ENCODE peak calls at places on chromosomes 2 and 18, in ten cellular contexts. O is mesenchymal stem cell, D is GM23248, S is neural progenitor cell, J is MM.1S, Q is GM12878, C is Karpas-422, R is mammary epithelial cell, L is endodermal cell, E is PC-3. H is an unnamed sample.

GRCh38 chr2:38091757-38092156 is 15.8 kb upstream of the CYP1B1 start:
- DNase-seq in E (no peak), C (no peak), J (no peak), L (no peak), R (no peak), Q (no peak), O (no peak), D (peak; percentile 22), S (no peak), H (no peak)

GRCh38 chr18:54119524-54120019 is 104.9 kb downstream of the MBD2 start:
- DNase-seq in D (peak; percentile 75), C (peak; percentile 88), J (peak; percentile 54), E (peak; percentile 79), R (peak; percentile 51), S (peak; percentile 73), O (peak; percentile 60), L (peak; percentile 61), Q (peak; percentile 59), H (peak; percentile 59)

GRCh38 chr18:31154186-31154585 is 8.5 kb downstream of the DSC1 start:
- DNase-seq in L (no peak), S (no peak), Q (no peak), C (no peak), E (no peak), J (no peak), O (no peak), D (no peak), R (peak; percentile 22), H (no peak)

GRCh38 chr2:178295115-178295514 is 100.8 kb downstream of the OSBPL6 start:
- DNase-seq in R (no peak), D (no peak), E (no peak), S (no peak), Q (no peak), L (no peak), O (no peak), J (no peak), C (no peak), H (no peak)

GRCh38 chr2:174666786-174667369 is 69.3 kb upstream of the WIPF1 start:
- DNase-seq in R (no peak), D (peak; percentile 36), E (no peak), S (peak; percentile 41), J (no peak), O (no peak), Q (no peak), L (no peak), C (no peak), H (no peak)

GRCh38 chr2:43178055-43178598 is 48.3 kb downstream of the ZFP36L2 start:
- DNase-seq in O (no peak), Q (no peak), L (no peak), J (no peak), R (no peak), D (no peak), C (no peak), E (no peak), S (no peak), H (no peak)

GRCh38 chr18:13366977-13367892 is 148.7 kb downstream of the LDLRAD4 start:
- DNase-seq in O (no peak), D (no peak), E (no peak), S (no peak), R (no peak), J (no peak), C (no peak), Q (no peak), L (peak; percentile 46), H (no peak)

GRCh38 chr2:12010059-12010458 is 263.6 kb downstream of the LPIN1 start:
- DNase-seq in Q (no peak), D (no peak), E (no peak), S (no peak), O (no peak), R (no peak), C (no peak), J (no peak), L (no peak), H (no peak)

GRCh38 chr2:176795823-176796222 is 416.8 kb upstream of the HNRNPA3 start:
- DNase-seq in C (no peak), J (no peak), R (no peak), D (no peak), L (no peak), Q (no peak), E (no peak), O (no peak), S (no peak), H (no peak)

GRCh38 chr2:95667480-95667879 is 75.7 kb downstream of the TRIM43 start:
- DNase-seq in D (no peak), J (no peak), L (no peak), C (no peak), E (no peak), S (no peak), R (no peak), O (no peak), Q (no peak), H (no peak)

GRCh38 chr2:217741381-217741955 is 261.3 kb downstream of the TNS1 start:
- DNase-seq in S (no peak), E (no peak), O (no peak), Q (no peak), J (no peak), D (no peak), R (no peak), L (peak; percentile 30), C (no peak), H (no peak)

GRCh38 chr2:68789603-68790002 is 55.0 kb downstream of the ARHGAP25 start:
- DNase-seq in Q (peak; percentile 97), D (no peak), J (no peak), E (no peak), R (no peak), L (no peak), O (no peak), S (no peak), C (no peak), H (no peak)

GRCh38 chr18:42719221-42719620 is 396.3 kb downstream of the RIT2 start:
- DNase-seq in E (no peak), R (peak; percentile 1), O (no peak), S (no peak), J (no peak), L (no peak), Q (no peak), C (no peak), D (no peak), H (no peak)

GRCh38 chr2:50901510-50901909 is 130.4 kb downstream of the NRXN1 start:
- DNase-seq in O (no peak), R (no peak), L (no peak), J (no peak), D (no peak), C (no peak), S (no peak), Q (no peak), E (no peak), H (no peak)

DNA sequence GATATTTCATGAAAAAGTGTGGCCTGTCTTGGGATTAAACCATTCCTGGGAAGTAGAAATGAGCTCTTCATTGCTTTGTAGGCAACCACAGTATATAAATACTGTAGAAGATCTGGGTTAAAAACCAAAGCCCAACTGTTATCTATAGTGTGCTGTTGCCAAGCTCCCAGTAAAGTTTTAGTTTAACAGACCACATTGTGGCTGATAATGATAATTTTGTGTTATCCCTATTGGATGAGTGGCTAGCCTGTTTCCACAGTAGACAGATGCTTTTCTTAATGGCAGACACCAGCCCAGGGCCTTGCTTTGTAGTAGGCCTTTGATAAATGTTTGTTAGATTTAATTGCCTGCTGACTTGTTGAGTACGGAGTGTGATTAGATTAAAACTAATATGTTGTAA is 52.1 kb downstream of the FMNL2 start:
- DNase-seq in Q (no peak), L (no peak), O (peak; percentile 55), R (no peak), D (no peak), S (no peak), J (no peak), E (no peak), C (no peak), H (peak; percentile 35)
- H3K9ac ChIP-seq in Q (no peak overlapping the region), L (no peak overlapping the region), O (no peak overlapping the region), R (no peak overlapping the region), D (no peak overlapping the region), S (no peak overlapping the region), J (no peak overlapping the region), E (no peak overlapping the region), C (no peak overlapping the region), H (no peak overlapping the region)

GRCh38 chr2:134138115-134138514 is 115.8 kb upstream of the MGAT5 start:
- DNase-seq in Q (no peak), E (no peak), O (no peak), L (no peak), D (peak; percentile 43), C (no peak), J (no peak), R (no peak), S (no peak), H (peak; percentile 45)

GRCh38 chr2:134137182-134137595 is 116.7 kb upstream of the MGAT5 start:
- DNase-seq in R (no peak), O (peak; percentile 76), L (no peak), S (no peak), D (peak; percentile 73), J (peak; percentile 42), Q (no peak), E (peak; percentile 11), C (no peak), H (peak; percentile 55)

GRCh38 chr2:134134827-134135226 is 119.0 kb upstream of the MGAT5 start:
- DNase-seq in R (no peak), S (no peak), O (no peak), D (no peak), J (no peak), Q (no peak), C (no peak), E (no peak), L (no peak), H (no peak)

GRCh38 chr2:134135793-134136192 is 118.1 kb upstream of the MGAT5 start:
- DNase-seq in O (no peak), C (no peak), E (no peak), D (no peak), R (no peak), Q (no peak), J (no peak), L (no peak), S (no peak), H (no peak)

GRCh38 chr2:134136702-134137101 is 117.2 kb upstream of the MGAT5 start:
- DNase-seq in J (no peak), E (no peak), S (no peak), D (no peak), Q (no peak), R (no peak), O (no peak), L (no peak), C (no peak), H (no peak)
- H3K9ac ChIP-seq in J (peak overlapping the region; percentile 7), E (no peak overlapping the region), S (no peak overlapping the region), D (no peak overlapping the region), Q (peak overlapping the region; percentile 21), R (peak overlapping the region; percentile 63), O (peak overlapping the region; percentile 36), L (no peak overlapping the region), C (no peak overlapping the region), H (no peak overlapping the region)

DNA sequence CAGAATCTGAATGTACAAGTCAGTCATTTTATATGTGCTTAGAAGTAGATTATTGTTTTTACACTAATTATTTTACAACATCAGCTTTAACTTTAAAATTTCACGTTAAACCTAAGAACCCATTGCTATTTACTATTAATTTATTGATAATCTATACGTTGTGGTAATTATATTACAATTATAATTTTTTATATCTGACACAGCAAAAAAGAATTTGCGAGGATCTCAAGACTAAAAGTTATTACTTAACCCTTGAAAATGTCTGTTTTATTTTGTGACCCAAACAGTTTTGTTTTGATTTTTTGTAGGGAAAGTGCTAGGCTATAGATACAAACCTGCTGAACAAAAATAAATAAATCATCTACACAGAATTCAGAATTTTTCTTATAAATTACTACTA is 30.3 kb downstream of the BAZ2B start:
- DNase-seq in D (no peak), L (no peak), R (no peak), J (no peak), O (no peak), S (no peak), Q (no peak), C (no peak), E (no peak), H (no peak)
- H3K9ac ChIP-seq in D (no peak overlapping the region), L (no peak overlapping the region), R (no peak overlapping the region), J (no peak overlapping the region), O (no peak overlapping the region), S (no peak overlapping the region), Q (no peak overlapping the region), C (no peak overlapping the region), E (no peak overlapping the region), H (no peak overlapping the region)

GRCh38 chr2:101149241-101150192 is 1.7 kb downstream of the TBC1D8 start:
- DNase-seq in Q (no peak), S (no peak), L (peak; percentile 68), J (no peak), R (peak; percentile 59), D (no peak), C (no peak), E (peak; percentile 70), O (peak; percentile 17), H (no peak)
- H3K9ac ChIP-seq in Q (peak overlapping the region; percentile 35), S (no peak overlapping the region), L (no peak overlapping the region), J (no peak overlapping the region), R (peak overlapping the region; percentile 65), D (no peak overlapping the region), C (no peak overlapping the region), E (peak overlapping the region; percentile 91), O (peak overlapping the region; percentile 82), H (no peak overlapping the region)